ENCODE peak calls at places on chromosomes 7 and 10, in five cellular contexts. L is activated T-cell treated with anti-CD3 and anti-CD28 coated beads for 1 hour, P is pons, F is nephron progenitor cell, U is left lobe of liver. A is an unnamed sample.

GRCh38 chr7:42893341-42894242 is 18.3 kb downstream of the C7orf25 start:
- DNase-seq in P (no peak), L (no peak), F (no peak), U (no peak), A (no peak)

GRCh38 chr10:7409732-7410168 is 1.1 kb downstream of the SFMBT2 start:
- DNase-seq in U (no peak), L (no peak), F (peak), P (peak), A (no peak)

GRCh38 chr10:86936661-86937501 is 20.5 kb downstream of the MMRN2 start:
- DNase-seq in L (no peak), P (no peak), F (no peak), U (peak), A (peak)

GRCh38 chr7:132575336-132575986 is 809 bp downstream of the PLXNA4 start:
- DNase-seq in U (no peak), P (peak), F (peak), L (no peak), A (no peak)

GRCh38 chr10:19576576-19576975 is 239.7 kb upstream of the PLXDC2 start:
- DNase-seq in L (no peak), U (no peak), P (no peak), F (no peak), A (no peak)

GRCh38 chr7:83413831-83414230 is 235.1 kb downstream of the SEMA3E start:
- DNase-seq in F (no peak), L (no peak), U (no peak), P (peak), A (no peak)

GRCh38 chr7:30664184-30664885 is 17.9 kb downstream of the CRHR2 start:
- DNase-seq in P (no peak), L (no peak), U (no peak), F (no peak), A (no peak)

GRCh38 chr10:87782721-87783120 is 35.3 kb downstream of the ATAD1 start:
- DNase-seq in L (no peak), P (no peak), F (no peak), U (no peak), A (no peak)

GRCh38 chr7:99004216-99004615 is 125.9 kb downstream of the TRRAP start:
- DNase-seq in L (no peak), P (no peak), F (no peak), U (peak), A (peak)

GRCh38 chr7:101502466-101503098 is 126.5 kb downstream of the MYL10 start:
- DNase-seq in F (no peak), P (no peak), U (no peak), L (no peak), A (no peak)

GRCh38 chr7:141076377-141076776 is 2.5 kb downstream of the TMEM178B start:
- DNase-seq in U (no peak), P (peak), L (no peak), F (peak), A (no peak)

GRCh38 chr10:60706146-60706545 is 72.1 kb upstream of the CDK1 start:
- DNase-seq in P (no peak), U (no peak), L (no peak), F (no peak), A (no peak)

GRCh38 chr10:108684431-108684830 is 1238.9 kb downstream of the XPNPEP1 start:
- DNase-seq in L (no peak), F (no peak), U (no peak), P (no peak), A (no peak)

GRCh38 chr10:48609441-48609840 is 4.6 kb upstream of the ARHGAP22 start:
- DNase-seq in P (no peak), F (no peak), L (no peak), U (no peak), A (peak)

GRCh38 chr7:131383417-131383816 is 55.7 kb downstream of the MKLN1 start:
- DNase-seq in P (no peak), U (no peak), L (no peak), F (no peak), A (no peak)

GRCh38 chr7:87480386-87480785 is 4.9 kb upstream of the ABCB4 start:
- DNase-seq in F (no peak), L (no peak), U (no peak), P (no peak), A (no peak)

A was measured in osteocyte.